ENCODE peak calls at places on chromosomes 6 and 20, in five cellular contexts. One of them, this sample, is unnamed.

GRCh38 chr6:167937948-167938911 is 59.2 kb upstream of the KIF25 start:
- DNase-seq in K562: no peak
- DNase-seq in A549: no peak
- DNase-seq in IMR-90: no peak
- DNase-seq in GM12878: no peak
- DNase-seq in this sample: no peak

GRCh38 chr6:154343473-154344308 is 12.9 kb downstream of the IPCEF1 start:
- DNase-seq in IMR-90: peak
- DNase-seq in K562: peak
- DNase-seq in GM12878: no peak
- DNase-seq in A549: peak
- DNase-seq in this sample: no peak

GRCh38 chr6:155155787-155156447 is 107.9 kb upstream of the CLDN20 start:
- DNase-seq in IMR-90: peak
- DNase-seq in A549: no peak
- DNase-seq in GM12878: no peak
- DNase-seq in K562: no peak
- DNase-seq in this sample: no peak

GRCh38 chr6:163329991-163330390 is 84.5 kb upstream of the QKI start:
- DNase-seq in IMR-90: no peak
- DNase-seq in K562: no peak
- DNase-seq in GM12878: no peak
- DNase-seq in A549: no peak
- DNase-seq in this sample: no peak

GRCh38 chr20:14997791-14998190 is 660.4 kb upstream of the FLRT3 start:
- DNase-seq in IMR-90: no peak
- DNase-seq in A549: peak
- DNase-seq in GM12878: no peak
- DNase-seq in K562: no peak
- DNase-seq in this sample: no peak

GRCh38 chr6:170454512-170455285 is 98.4 kb downstream of the PSMB1 start:
- DNase-seq in K562: no peak
- DNase-seq in A549: no peak
- DNase-seq in GM12878: no peak
- DNase-seq in IMR-90: no peak
- DNase-seq in this sample: peak

GRCh38 chr6:33705268-33705885 is 6.1 kb downstream of the UQCC2 start:
- DNase-seq in A549: no peak
- DNase-seq in GM12878: no peak
- DNase-seq in K562: no peak
- DNase-seq in IMR-90: peak
- DNase-seq in this sample: no peak

GRCh38 chr6:141551318-141551717 is 581.4 kb upstream of the GJE1 start:
- DNase-seq in IMR-90: no peak
- DNase-seq in GM12878: no peak
- DNase-seq in K562: no peak
- DNase-seq in A549: no peak
- DNase-seq in this sample: no peak

GRCh38 chr6:128275681-128276080 is 244.7 kb downstream of the PTPRK start:
- DNase-seq in IMR-90: no peak
- DNase-seq in K562: no peak
- DNase-seq in GM12878: no peak
- DNase-seq in A549: no peak
- DNase-seq in this sample: no peak

GRCh38 chr6:106745396-106745795 is 116.0 kb downstream of the QRSL1 start:
- DNase-seq in GM12878: no peak
- DNase-seq in K562: no peak
- DNase-seq in A549: no peak
- DNase-seq in IMR-90: no peak
- DNase-seq in this sample: no peak

GRCh38 chr20:51712501-51713212 is 55.5 kb downstream of the ATP9A start:
- DNase-seq in GM12878: no peak
- DNase-seq in A549: peak
- DNase-seq in IMR-90: peak
- DNase-seq in K562: no peak
- DNase-seq in this sample: peak

GRCh38 chr6:642805-643204 is 14.1 kb downstream of the HUS1B start:
- DNase-seq in K562: no peak
- DNase-seq in IMR-90: no peak
- DNase-seq in GM12878: no peak
- DNase-seq in A549: no peak
- DNase-seq in this sample: no peak

GRCh38 chr20:35206802-35207201 is 19.7 kb upstream of the MMP24 start:
- DNase-seq in GM12878: no peak
- DNase-seq in K562: no peak
- DNase-seq in A549: no peak
- DNase-seq in IMR-90: no peak
- DNase-seq in this sample: no peak

GRCh38 chr20:16051968-16052367 is 521.3 kb downstream of the KIF16B start:
- DNase-seq in GM12878: no peak
- DNase-seq in IMR-90: no peak
- DNase-seq in K562: no peak
- DNase-seq in A549: no peak
- DNase-seq in this sample: no peak

GRCh38 chr6:105179244-105180065 is at the start of gene POPDC3:
- DNase-seq in K562: peak
- DNase-seq in IMR-90: peak
- DNase-seq in A549: peak
- DNase-seq in GM12878: no peak
- DNase-seq in this sample: peak

GRCh38 chr20:4817230-4817671 is 95.5 kb downstream of the PRND start:
- DNase-seq in GM12878: no peak
- DNase-seq in K562: peak
- DNase-seq in A549: peak
- DNase-seq in IMR-90: no peak
- DNase-seq in this sample: no peak

DNA sequence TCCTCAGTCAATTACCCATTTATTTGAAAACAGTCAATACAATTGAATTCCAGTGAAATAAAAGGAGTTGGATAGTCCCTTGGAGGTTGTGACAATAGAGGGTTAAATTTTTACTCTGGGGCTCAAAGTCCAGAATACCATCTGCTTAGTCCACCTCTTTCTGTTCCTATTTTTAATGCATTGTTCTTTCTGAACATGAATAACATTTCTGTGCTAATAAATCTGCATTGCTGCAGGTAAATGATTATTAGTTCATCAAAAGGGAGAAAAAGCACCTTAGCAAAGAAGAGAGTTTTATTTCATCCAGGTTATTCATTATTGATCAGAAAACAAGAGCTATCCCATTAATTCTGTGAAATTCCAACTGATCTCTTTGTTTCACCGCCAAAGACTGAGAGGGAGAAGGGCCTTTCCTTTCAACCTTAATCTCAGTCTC is 166.1 kb upstream of the OLIG3 start:
- DNase-seq in IMR-90: no peak
- DNase-seq in GM12878: no peak
- DNase-seq in K562: no peak
- DNase-seq in A549: no peak
- DNase-seq in this sample: no peak
- TF ChIP-seq RCOR1 in IMR-90: no peak
- TF ChIP-seq RCOR1 in GM12878: no peak
- TF ChIP-seq RCOR1 in K562: no peak
- TF ChIP-seq RCOR1 in A549: no peak
- TF ChIP-seq RCOR1 in this sample: no peak

DNA sequence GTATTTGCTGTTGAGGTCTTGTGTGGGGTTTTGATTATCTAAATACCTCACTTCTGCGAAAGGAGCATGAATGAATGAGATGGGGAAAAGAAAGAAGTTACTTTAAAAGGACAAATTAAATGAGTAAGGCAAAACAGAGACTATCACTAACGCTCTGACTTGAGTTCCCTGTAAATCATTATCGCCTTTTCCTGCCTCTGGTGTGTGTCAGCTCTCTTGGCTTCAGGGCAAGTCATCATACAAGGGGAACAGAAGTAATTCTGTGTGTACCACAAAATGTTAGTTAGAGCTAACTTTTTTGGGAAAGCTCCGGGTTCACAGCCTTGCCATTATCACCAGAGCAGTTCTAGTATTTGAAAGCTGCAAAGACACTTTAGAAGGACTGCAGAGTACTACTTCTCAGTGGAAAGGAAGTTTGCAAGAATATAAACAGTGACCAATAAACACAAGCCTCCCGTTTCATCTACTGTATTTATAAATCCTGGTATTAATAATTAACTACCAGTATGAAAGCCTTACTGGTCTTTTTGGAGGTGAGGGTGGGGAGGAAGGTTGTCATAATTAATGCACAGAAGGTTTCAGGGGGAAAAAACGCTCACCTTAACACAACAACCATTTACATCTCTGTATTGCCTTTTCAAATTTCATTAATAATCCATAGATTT is 1.2 kb downstream of the DZANK1 start:
- DNase-seq in A549: no peak
- DNase-seq in GM12878: peak
- DNase-seq in K562: peak
- DNase-seq in IMR-90: no peak
- DNase-seq in this sample: no peak
- H3K4me3 ChIP-seq in A549: peak
- H3K4me3 ChIP-seq in GM12878: no peak
- H3K4me3 ChIP-seq in K562: no peak
- H3K4me3 ChIP-seq in IMR-90: no peak
- H3K4me3 ChIP-seq in this sample: peak

GRCh38 chr20:59935457-59936185 is 2.2 kb upstream of the SYCP2 start:
- DNase-seq in IMR-90: no peak
- DNase-seq in GM12878: no peak
- DNase-seq in A549: no peak
- DNase-seq in K562: no peak
- DNase-seq in this sample: no peak

GRCh38 chr20:59932616-59933295 is 681 bp downstream of the SYCP2 start:
- DNase-seq in K562: no peak
- DNase-seq in IMR-90: no peak
- DNase-seq in GM12878: no peak
- DNase-seq in A549: no peak
- DNase-seq in this sample: peak

GRCh38 chr20:59933296-59933848 is at the start of gene SYCP2:
- DNase-seq in A549: peak
- DNase-seq in K562: peak
- DNase-seq in GM12878: no peak
- DNase-seq in IMR-90: no peak
- DNase-seq in this sample: peak

GRCh38 chr20:59931511-59932312 is 1.7 kb downstream of the SYCP2 start:
- DNase-seq in GM12878: no peak
- DNase-seq in IMR-90: no peak
- DNase-seq in A549: no peak
- DNase-seq in K562: no peak
- DNase-seq in this sample: no peak

DNA sequence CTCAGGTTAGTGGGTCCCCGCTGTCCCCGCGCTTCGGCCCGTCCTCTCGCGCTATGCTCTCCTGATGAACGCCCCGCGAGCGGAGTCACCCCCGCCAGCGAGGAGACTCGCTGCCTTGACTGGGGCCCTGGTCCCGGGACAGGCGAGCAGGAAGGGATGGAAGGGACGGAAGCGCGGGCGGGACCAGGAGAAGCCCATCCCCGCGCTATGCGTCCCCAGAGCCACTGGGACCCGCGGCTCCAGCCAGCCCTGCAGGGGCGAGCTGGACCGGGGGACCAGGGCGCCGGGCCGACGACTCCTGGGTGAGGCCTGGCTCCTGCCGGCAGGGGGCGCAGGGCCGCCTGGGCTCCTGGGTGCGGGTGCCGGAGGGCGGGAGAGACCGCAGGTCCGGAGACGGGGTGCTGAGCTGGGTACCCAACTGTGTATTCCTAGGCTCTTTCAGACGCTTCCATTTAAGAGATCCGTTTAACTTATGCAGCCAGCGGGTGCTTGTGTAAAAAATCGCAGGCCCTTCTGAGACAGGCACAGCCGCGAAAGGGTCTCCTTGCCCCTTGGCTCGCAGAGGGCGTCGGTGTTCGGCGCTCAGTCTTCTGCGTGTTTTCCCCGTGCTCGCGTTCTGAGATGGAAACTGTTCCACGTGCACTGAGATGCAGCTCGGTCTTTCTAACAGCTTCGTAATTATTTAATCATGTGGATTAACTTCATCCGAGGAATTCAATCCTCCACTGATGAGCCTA is 580 bp upstream of the SYCP2 start:
- DNase-seq in K562: peak
- DNase-seq in A549: peak
- DNase-seq in IMR-90: peak
- DNase-seq in GM12878: no peak
- DNase-seq in this sample: peak
- TF ChIP-seq RCOR1 in K562: no peak
- TF ChIP-seq RCOR1 in A549: no peak
- TF ChIP-seq RCOR1 in IMR-90: no peak
- TF ChIP-seq RCOR1 in GM12878: no peak
- TF ChIP-seq RCOR1 in this sample: no peak

DNA sequence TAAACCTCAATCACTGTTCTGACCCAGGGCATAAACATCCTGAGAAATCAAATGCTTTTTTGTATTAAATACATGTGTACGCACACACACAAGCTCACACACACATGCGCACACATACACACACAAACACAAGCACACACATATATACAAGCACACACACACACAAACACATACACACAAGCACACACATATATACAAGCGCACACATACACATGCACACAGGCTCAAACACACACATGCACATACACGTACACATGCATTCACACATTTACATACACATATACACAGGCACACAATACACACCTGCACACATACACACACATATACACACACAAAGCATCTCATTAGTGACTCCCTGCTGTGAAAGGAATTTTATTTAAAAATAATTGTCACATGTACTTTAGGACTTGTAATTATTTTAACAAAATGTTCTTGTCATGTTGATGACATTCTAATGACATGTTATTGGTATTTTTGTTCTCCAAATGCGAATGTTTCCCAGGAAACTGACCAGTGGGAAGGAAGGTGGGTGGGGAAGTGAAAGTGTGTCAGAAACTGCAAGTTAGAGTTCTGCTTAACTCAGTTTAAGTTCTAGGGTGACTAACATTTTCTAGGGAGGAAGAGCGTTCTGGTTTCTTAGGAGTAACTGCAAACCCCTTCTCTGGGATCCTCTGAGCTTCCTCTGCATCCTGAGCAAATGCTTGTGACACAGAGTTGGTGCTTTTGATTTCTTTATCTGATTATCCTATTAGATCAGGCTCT is 113.9 kb upstream of the ZNF217 start:
- DNase-seq in K562: no peak
- DNase-seq in A549: no peak
- DNase-seq in GM12878: peak
- DNase-seq in IMR-90: peak
- DNase-seq in this sample: no peak
- H3K4me3 ChIP-seq in K562: no peak
- H3K4me3 ChIP-seq in A549: no peak
- H3K4me3 ChIP-seq in GM12878: peak
- H3K4me3 ChIP-seq in IMR-90: no peak
- H3K4me3 ChIP-seq in this sample: no peak